ENCODE peak calls at places on chromosomes 11 and 22, in eight cellular contexts. One of them, this sample, is unnamed.

GRCh38 chr11:78158987-78159662 is 19.7 kb upstream of the ALG8 start:
- DNase-seq in central memory CD4-positive, alpha-beta T cell: no peak
- DNase-seq in AG04450: no peak
- DNase-seq in nephron progenitor cell: no peak
- DNase-seq in endothelial cell: no peak
- DNase-seq in A172: no peak
- DNase-seq in BE2C: no peak
- DNase-seq in AG08395: no peak
- DNase-seq in this sample: no peak

GRCh38 chr11:93541154-93541553 is 2.0 kb downstream of the SMCO4 start:
- DNase-seq in endothelial cell: no peak
- DNase-seq in AG08395: no peak
- DNase-seq in AG04450: no peak
- DNase-seq in BE2C: no peak
- DNase-seq in central memory CD4-positive, alpha-beta T cell: no peak
- DNase-seq in nephron progenitor cell: no peak
- DNase-seq in A172: no peak
- DNase-seq in this sample: no peak

GRCh38 chr11:92829121-92829520 is 140.3 kb upstream of the MTNR1B start:
- DNase-seq in BE2C: no peak
- DNase-seq in AG08395: no peak
- DNase-seq in A172: no peak
- DNase-seq in AG04450: no peak
- DNase-seq in endothelial cell: no peak
- DNase-seq in nephron progenitor cell: no peak
- DNase-seq in central memory CD4-positive, alpha-beta T cell: no peak
- DNase-seq in this sample: no peak

GRCh38 chr11:111631666-111632039 is 29.4 kb downstream of the SIK2 start:
- DNase-seq in AG04450: peak
- DNase-seq in BE2C: peak
- DNase-seq in nephron progenitor cell: no peak
- DNase-seq in central memory CD4-positive, alpha-beta T cell: no peak
- DNase-seq in A172: peak
- DNase-seq in AG08395: peak
- DNase-seq in endothelial cell: no peak
- DNase-seq in this sample: no peak

GRCh38 chr11:18188796-18189195 is 16.2 kb downstream of the MRGPRX4 start:
- DNase-seq in AG04450: no peak
- DNase-seq in AG08395: no peak
- DNase-seq in BE2C: no peak
- DNase-seq in A172: no peak
- DNase-seq in nephron progenitor cell: no peak
- DNase-seq in endothelial cell: no peak
- DNase-seq in central memory CD4-positive, alpha-beta T cell: no peak
- DNase-seq in this sample: no peak

GRCh38 chr11:47768090-47768620 is 1.0 kb upstream of the FNBP4 start:
- DNase-seq in central memory CD4-positive, alpha-beta T cell: no peak
- DNase-seq in AG08395: peak
- DNase-seq in endothelial cell: peak
- DNase-seq in A172: peak
- DNase-seq in AG04450: no peak
- DNase-seq in nephron progenitor cell: peak
- DNase-seq in BE2C: peak
- DNase-seq in this sample: peak

GRCh38 chr11:82733444-82734119 is at the start of gene FAM181B:
- DNase-seq in AG08395: peak
- DNase-seq in AG04450: no peak
- DNase-seq in central memory CD4-positive, alpha-beta T cell: peak
- DNase-seq in endothelial cell: peak
- DNase-seq in A172: no peak
- DNase-seq in nephron progenitor cell: peak
- DNase-seq in BE2C: peak
- DNase-seq in this sample: peak

GRCh38 chr11:106937113-106937512 is 81.2 kb downstream of the GUCY1A2 start:
- DNase-seq in nephron progenitor cell: no peak
- DNase-seq in central memory CD4-positive, alpha-beta T cell: no peak
- DNase-seq in A172: no peak
- DNase-seq in AG08395: no peak
- DNase-seq in BE2C: no peak
- DNase-seq in AG04450: no peak
- DNase-seq in endothelial cell: no peak
- DNase-seq in this sample: no peak

GRCh38 chr11:2521681-2522630 is 77.1 kb downstream of the KCNQ1 start:
- DNase-seq in nephron progenitor cell: no peak
- DNase-seq in endothelial cell: peak
- DNase-seq in BE2C: peak
- DNase-seq in A172: no peak
- DNase-seq in AG04450: no peak
- DNase-seq in central memory CD4-positive, alpha-beta T cell: no peak
- DNase-seq in AG08395: no peak
- DNase-seq in this sample: no peak

GRCh38 chr22:26374645-26375044 is 54.4 kb upstream of the ASPHD2 start:
- DNase-seq in A172: no peak
- DNase-seq in nephron progenitor cell: no peak
- DNase-seq in AG08395: no peak
- DNase-seq in endothelial cell: no peak
- DNase-seq in central memory CD4-positive, alpha-beta T cell: no peak
- DNase-seq in AG04450: no peak
- DNase-seq in BE2C: no peak
- DNase-seq in this sample: no peak

GRCh38 chr11:56296877-56297276 is 4.8 kb upstream of the OR8H1 start:
- DNase-seq in AG04450: no peak
- DNase-seq in nephron progenitor cell: no peak
- DNase-seq in endothelial cell: no peak
- DNase-seq in central memory CD4-positive, alpha-beta T cell: no peak
- DNase-seq in BE2C: no peak
- DNase-seq in AG08395: no peak
- DNase-seq in A172: no peak
- DNase-seq in this sample: no peak

GRCh38 chr11:103364687-103365086 is 255.5 kb downstream of the DYNC2H1 start:
- DNase-seq in A172: no peak
- DNase-seq in AG04450: no peak
- DNase-seq in central memory CD4-positive, alpha-beta T cell: no peak
- DNase-seq in BE2C: peak
- DNase-seq in AG08395: no peak
- DNase-seq in endothelial cell: no peak
- DNase-seq in nephron progenitor cell: no peak
- DNase-seq in this sample: no peak

GRCh38 chr11:127521413-127521812 is 520.8 kb upstream of the KIRREL3 start:
- DNase-seq in central memory CD4-positive, alpha-beta T cell: no peak
- DNase-seq in AG04450: peak
- DNase-seq in nephron progenitor cell: no peak
- DNase-seq in BE2C: no peak
- DNase-seq in AG08395: no peak
- DNase-seq in endothelial cell: no peak
- DNase-seq in A172: peak
- DNase-seq in this sample: no peak

This sample was measured in SK-N-DZ.